ENCODE peak calls at places on chromosomes 2 and 18, in four cellular contexts. H is HTR-8/SVneo, B is occipital lobe, M is lung microvascular endothelial cell. E is an unnamed sample.

GRCh38 chr2:191577611-191578010 is 100.3 kb upstream of the NABP1 start:
- DNase-seq in H (no peak), B (no peak), M (no peak), E (no peak)

GRCh38 chr2:102290594-102290993 is 20.8 kb upstream of the IL1RL1 start:
- DNase-seq in H (no peak), B (no peak), M (no peak), E (no peak)

GRCh38 chr2:177322801-177323261 is 58.3 kb upstream of the NFE2L2 start:
- DNase-seq in H (no peak), B (no peak), M (no peak), E (no peak)

GRCh38 chr2:101265893-101266499 is 13.3 kb downstream of the CNOT11 start:
- DNase-seq in H (no peak), B (no peak), M (no peak), E (no peak)

GRCh38 chr2:238427435-238428162 is 872 bp downstream of the ASB1 start:
- DNase-seq in H (no peak), B (no peak), M (no peak), E (no peak)

GRCh38 chr2:225027061-225027762 is 15.1 kb downstream of the DOCK10 start:
- DNase-seq in H (no peak), B (no peak), M (no peak), E (no peak)

GRCh38 chr2:25714740-25715139 is 41.4 kb upstream of the DTNB start:
- DNase-seq in H (no peak), B (no peak), M (no peak), E (no peak)

GRCh38 chr2:102018823-102019445 is 27.2 kb downstream of the IL1R2 start:
- DNase-seq in H (no peak), B (no peak), M (no peak), E (no peak)

GRCh38 chr2:38254796-38255195 is 122.3 kb downstream of the ATL2 start:
- DNase-seq in H (no peak), B (no peak), M (no peak), E (no peak)

GRCh38 chr2:241635756-241636155 is 1.2 kb downstream of the THAP4 start:
- DNase-seq in H (no peak), B (no peak), M (peak), E (no peak)

GRCh38 chr18:43932140-43932539 is 654.9 kb upstream of the SYT4 start:
- DNase-seq in H (no peak), B (no peak), M (no peak), E (no peak)

GRCh38 chr2:234512884-234513669 is 16.2 kb upstream of the ARL4C start:
- DNase-seq in H (no peak), B (no peak), M (no peak), E (no peak)

GRCh38 chr2:221673248-221673647 is 101.1 kb upstream of the EPHA4 start:
- DNase-seq in H (no peak), B (no peak), M (no peak), E (no peak)

GRCh38 chr2:200585730-200586643 is at the start of gene AOX1:
- DNase-seq in H (no peak), B (peak), M (peak), E (peak)

GRCh38 chr2:73823916-73824523 is 4.7 kb upstream of the STAMBP start:
- DNase-seq in H (peak), B (no peak), M (peak), E (peak)

GRCh38 chr2:95053543-95053942 is 28.0 kb downstream of the MAL start:
- DNase-seq in H (no peak), B (no peak), M (no peak), E (no peak)

GRCh38 chr2:194621945-194622344 is 1035.1 kb upstream of the SLC39A10 start:
- DNase-seq in H (no peak), B (no peak), M (no peak), E (no peak)

GRCh38 chr2:64982311-64982857 is 6.8 kb upstream of the SLC1A4 start:
- DNase-seq in H (no peak), B (no peak), M (no peak), E (no peak)

GRCh38 chr2:23900133-23900926 is 26.6 kb downstream of the ATAD2B start:
- DNase-seq in H (peak), B (no peak), M (peak), E (no peak)

GRCh38 chr2:218166791-218167190 is at the start of gene CXCR1:
- DNase-seq in H (no peak), B (no peak), M (no peak), E (no peak)

GRCh38 chr2:226977775-226978190 is 141.9 kb downstream of the RHBDD1 start:
- DNase-seq in H (peak), B (no peak), M (peak), E (peak)

GRCh38 chr2:162914161-162914560 is 75.6 kb upstream of the KCNH7 start:
- DNase-seq in H (no peak), B (no peak), M (no peak), E (no peak)

GRCh38 chr2:96848264-96848663 is 4.4 kb upstream of the ANKRD23 start:
- DNase-seq in H (no peak), B (no peak), M (no peak), E (no peak)

GRCh38 chr2:62344472-62344871 is 148.6 kb downstream of the B3GNT2 start:
- DNase-seq in H (no peak), B (no peak), M (no peak), E (no peak)

GRCh38 chr2:205768341-205768740 is 86.0 kb downstream of the NRP2 start:
- DNase-seq in H (no peak), B (no peak), M (no peak), E (no peak)

GRCh38 chr2:174590928-174591648 is 6.5 kb downstream of the WIPF1 start:
- DNase-seq in H (no peak), B (no peak), M (no peak), E (no peak)

GRCh38 chr18:36023336-36023735 is 44.0 kb downstream of the RPRD1A start:
- DNase-seq in H (no peak), B (no peak), M (no peak), E (no peak)

GRCh38 chr2:241764272-241765241 is 12.1 kb upstream of the GAL3ST2 start:
- DNase-seq in H (no peak), B (no peak), M (no peak), E (no peak)

GRCh38 chr2:152369176-152369860 is 34.3 kb downstream of the FMNL2 start:
- DNase-seq in H (peak), B (no peak), M (no peak), E (no peak)

E was measured in cerebellum.